ENCODE peak calls at places on chromosome 1, in seven cellular contexts. B, F, C, X, D, T and Z are unnamed samples.
A peak's percentile ranks its signal among the peaks of the same experiment; 100 is the strongest.

GRCh38 chr1:206419250-206419649 is 51.0 kb upstream of the IKBKE start:
- DNase-seq in T (no peak), X (peak; percentile 17), B (no peak), C (no peak), D (no peak), F (no peak), Z (no peak)

GRCh38 chr1:184624626-184625025 is 130.0 kb downstream of the EDEM3 start:
- DNase-seq in F (no peak), T (no peak), D (no peak), C (no peak), X (peak; percentile 27), B (no peak), Z (no peak)

GRCh38 chr1:39478536-39478935 is 12.9 kb upstream of the BMP8A start:
- DNase-seq in F (no peak), C (no peak), T (no peak), D (no peak), X (peak; percentile 11), B (no peak), Z (no peak)

GRCh38 chr1:206803221-206803730 is 31.0 kb upstream of the IL10 start:
- DNase-seq in F (no peak), T (no peak), B (no peak), C (peak; percentile 94), D (peak; percentile 86), X (no peak), Z (no peak)

GRCh38 chr1:181397841-181398240 is 85.5 kb upstream of the CACNA1E start:
- DNase-seq in C (peak; percentile 34), F (no peak), B (no peak), X (no peak), T (no peak), D (peak; percentile 84), Z (no peak)

GRCh38 chr1:163182330-163182949 is 20.3 kb downstream of the RGS5 start:
- DNase-seq in C (no peak), F (no peak), D (no peak), T (no peak), X (no peak), B (no peak), Z (no peak)

GRCh38 chr1:219041819-219042218 is 131.9 kb upstream of the LYPLAL1 start:
- DNase-seq in D (no peak), F (no peak), C (no peak), T (no peak), X (no peak), B (no peak), Z (no peak)

GRCh38 chr1:112251766-112252506 is 144.1 kb upstream of the CTTNBP2NL start:
- DNase-seq in T (no peak), B (peak; percentile 25), C (no peak), X (peak; percentile 38), D (no peak), F (no peak), Z (no peak)

GRCh38 chr1:30700528-30701265 is 22.7 kb downstream of the MATN1 start:
- DNase-seq in T (peak; percentile 52), F (peak; percentile 60), D (no peak), X (peak; percentile 48), C (no peak), B (peak; percentile 75), Z (no peak)

GRCh38 chr1:213414901-213415300 is 363.9 kb downstream of the RPS6KC1 start:
- DNase-seq in C (no peak), B (no peak), F (no peak), X (no peak), D (no peak), T (no peak), Z (no peak)

GRCh38 chr1:43156026-43156425 is 16.1 kb downstream of the EBNA1BP2 start:
- DNase-seq in X (no peak), C (no peak), F (no peak), T (no peak), D (no peak), B (no peak), Z (no peak)

GRCh38 chr1:238484121-238484520 is 593.4 kb upstream of the ZP4 start:
- DNase-seq in F (no peak), T (no peak), B (no peak), C (no peak), D (no peak), X (peak; percentile 65), Z (no peak)

GRCh38 chr1:7932524-7933149 is 8.0 kb downstream of the TNFRSF9 start:
- DNase-seq in C (no peak), X (no peak), F (no peak), D (no peak), B (no peak), T (no peak), Z (no peak)

GRCh38 chr1:31912087-31912780 is 25.9 kb downstream of the PTP4A2 start:
- DNase-seq in C (no peak), D (no peak), X (no peak), F (no peak), T (no peak), B (no peak), Z (no peak)

GRCh38 chr1:118504231-118504644 is 319.2 kb upstream of the SPAG17 start:
- DNase-seq in C (no peak), T (no peak), D (no peak), B (no peak), X (no peak), F (peak; percentile 14), Z (no peak)

GRCh38 chr1:40059292-40059959 is 18.9 kb downstream of the CAP1 start:
- DNase-seq in D (peak; percentile 62), T (no peak), X (peak; percentile 29), F (no peak), B (no peak), C (peak; percentile 56), Z (no peak)

GRCh38 chr1:111223126-111223443 is 4.4 kb upstream of the CHI3L2 start:
- DNase-seq in X (no peak), B (no peak), D (no peak), F (no peak), T (no peak), C (no peak), Z (no peak)

GRCh38 chr1:111227875-111228747 is 598 bp downstream of the CHI3L2 start:
- DNase-seq in T (no peak), C (no peak), F (peak; percentile 39), X (peak; percentile 88), B (peak; percentile 41), D (no peak), Z (peak; percentile 52)

GRCh38 chr1:111225091-111225490 is 2.4 kb upstream of the CHI3L2 start:
- DNase-seq in B (no peak), T (no peak), X (no peak), F (no peak), D (no peak), C (no peak), Z (no peak)

GRCh38 chr1:111227434-111227833 is at the start of gene CHI3L2:
- DNase-seq in D (no peak), F (no peak), B (peak; percentile 51), C (no peak), T (no peak), X (peak; percentile 73), Z (peak; percentile 53)

GRCh38 chr1:111225717-111226400 is 1.7 kb upstream of the CHI3L2 start:
- DNase-seq in B (no peak), X (peak; percentile 11), T (no peak), D (no peak), C (peak; percentile 43), F (no peak), Z (no peak)
- H3K4me3 ChIP-seq in B (no peak overlapping the region), X (no peak overlapping the region), T (no peak overlapping the region), D (no peak overlapping the region), C (peak overlapping the region; percentile 29), F (no peak overlapping the region), Z (no peak overlapping the region)

GRCh38 chr1:177306019-177306415 is 135.3 kb downstream of the BRINP2 start:
- DNase-seq in X (no peak), F (no peak), D (no peak), B (no peak), C (no peak), T (no peak), Z (no peak)
- H3K4me3 ChIP-seq in X (no peak overlapping the region), F (no peak overlapping the region), D (no peak overlapping the region), B (no peak overlapping the region), C (no peak overlapping the region), T (no peak overlapping the region), Z (no peak overlapping the region)

GRCh38 chr1:169494343-169494742 is 8.6 kb upstream of the SLC19A2 start:
- DNase-seq in X (no peak), C (no peak), T (no peak), F (no peak), D (no peak), B (no peak), Z (no peak)

GRCh38 chr1:169488157-169488556 is 2.4 kb upstream of the SLC19A2 start:
- DNase-seq in D (no peak), T (no peak), X (no peak), B (no peak), F (no peak), C (no peak), Z (no peak)

GRCh38 chr1:169493251-169493650 is 7.5 kb upstream of the SLC19A2 start:
- DNase-seq in T (no peak), D (no peak), C (no peak), X (no peak), F (no peak), B (no peak), Z (no peak)

GRCh38 chr1:169495050-169495740 is 9.5 kb upstream of the SLC19A2 start:
- DNase-seq in T (no peak), C (no peak), D (no peak), X (no peak), F (no peak), B (no peak), Z (no peak)

DNA sequence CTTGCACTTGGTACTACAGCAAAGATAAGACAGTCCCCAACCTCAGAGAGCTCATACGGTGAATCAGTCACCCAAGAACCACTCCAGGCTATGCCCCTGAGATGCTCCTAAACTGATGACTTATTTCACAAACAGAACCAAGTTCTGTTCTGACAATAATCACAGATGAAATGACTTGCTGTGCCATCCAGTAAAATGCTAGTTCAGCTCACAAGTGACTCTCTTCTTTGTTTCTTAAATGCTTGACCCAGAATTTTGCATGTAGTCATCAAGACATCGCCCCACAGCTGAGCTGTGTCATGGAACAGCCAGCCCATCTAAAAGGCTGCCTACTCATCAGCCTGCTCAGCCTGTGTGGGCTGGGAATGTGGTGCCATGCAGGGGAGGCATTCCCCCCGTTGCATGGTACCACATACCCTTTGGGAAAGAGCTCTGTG is 6.1 kb upstream of the SLC19A2 start:
- DNase-seq in X (no peak), B (no peak), T (peak; percentile 48), D (no peak), F (no peak), C (no peak), Z (no peak)
- H3K4me3 ChIP-seq in X (no peak overlapping the region), B (no peak overlapping the region), T (no peak overlapping the region), D (no peak overlapping the region), F (no peak overlapping the region), C (no peak overlapping the region), Z (no peak overlapping the region)

GRCh38 chr1:162144268-162144667 is 74.8 kb downstream of the NOS1AP start:
- DNase-seq in X (no peak), F (no peak), C (no peak), B (no peak), D (no peak), T (no peak), Z (no peak)

GRCh38 chr1:162142968-162143367 is 73.5 kb downstream of the NOS1AP start:
- DNase-seq in C (no peak), B (no peak), D (no peak), F (no peak), T (no peak), X (no peak), Z (no peak)

GRCh38 chr1:162145966-162146696 is 76.6 kb downstream of the NOS1AP start:
- DNase-seq in C (no peak), F (no peak), D (no peak), X (no peak), T (no peak), B (no peak), Z (no peak)

GRCh38 chr1:162145280-162145965 is 75.9 kb downstream of the NOS1AP start:
- DNase-seq in X (no peak), F (no peak), C (no peak), T (no peak), D (no peak), B (no peak), Z (no peak)

GRCh38 chr1:162144853-162145252 is 75.4 kb downstream of the NOS1AP start:
- DNase-seq in T (no peak), B (no peak), X (no peak), C (no peak), F (no peak), D (no peak), Z (no peak)
- H3K4me3 ChIP-seq in T (no peak overlapping the region), B (no peak overlapping the region), X (no peak overlapping the region), C (no peak overlapping the region), F (no peak overlapping the region), D (no peak overlapping the region), Z (no peak overlapping the region)